ENCODE peak calls at places on chromosomes 13 and 19, in ten cellular contexts. Y is uterus, P is neural progenitor cell, R is tibial artery, S is lower lobe of right lung, E is heart right ventricle, U is ovary, B is SJCRH30, O is PC-3, I is astrocyte. C is an unnamed sample. For H3K9me3, the result is how much of the 10 kb centered on the place peaks cover.

GRCh38 chr13:50140742-50141659 is 125.8 kb downstream of the KCNRG start:
- DNase-seq in Y (no peak), P (peak), R (no peak), S (no peak), E (no peak), U (no peak), B (no peak), O (no peak), I (no peak), C (peak)

GRCh38 chr13:77492982-77493381 is 42.5 kb upstream of the SCEL start:
- DNase-seq in Y (no peak), P (no peak), R (no peak), S (no peak), E (no peak), U (no peak), B (no peak), O (peak), I (peak), C (no peak)

GRCh38 chr19:41302624-41303351 is 7.2 kb upstream of the CCDC97 start:
- DNase-seq in Y (no peak), P (no peak), R (peak), S (no peak), E (no peak), U (no peak), B (no peak), O (no peak), I (no peak), C (no peak)

GRCh38 chr19:54600228-54600627 is 6.8 kb downstream of the LILRA1 start:
- DNase-seq in Y (no peak), P (no peak), R (no peak), S (no peak), E (no peak), U (no peak), B (no peak), O (no peak), I (no peak), C (no peak)

GRCh38 chr19:1862424-1863307 is 713 bp downstream of the KLF16 start:
- DNase-seq in Y (no peak), P (peak), R (no peak), S (no peak), E (no peak), U (peak), B (no peak), O (peak), I (no peak), C (peak)

GRCh38 chr19:53091413-53091812 is 11.8 kb downstream of the ZNF160 start:
- DNase-seq in Y (no peak), P (peak), R (no peak), S (no peak), E (no peak), U (no peak), B (no peak), O (no peak), I (no peak), C (no peak)

GRCh38 chr19:55454787-55455243 is 6.6 kb downstream of the ISOC2 start:
- DNase-seq in Y (no peak), P (peak), R (no peak), S (no peak), E (no peak), U (no peak), B (peak), O (peak), I (no peak), C (peak)

GRCh38 chr19:55113570-55114039 is 3.8 kb downstream of the PPP1R12C start:
- DNase-seq in Y (peak), P (peak), R (peak), S (peak), E (peak), U (peak), B (peak), O (no peak), I (peak), C (no peak)

GRCh38 chr13:28539625-28540286 is 44.8 kb upstream of the FLT1 start:
- DNase-seq in Y (no peak), P (no peak), R (no peak), S (no peak), E (no peak), U (no peak), B (no peak), O (no peak), I (no peak), C (no peak)

GRCh38 chr19:1237754-1238372 is at the start of gene CBARP:
- DNase-seq in Y (peak), P (peak), R (no peak), S (no peak), E (no peak), U (peak), B (no peak), O (peak), I (no peak), C (peak)

GRCh38 chr19:43798546-43799409 is 3.5 kb downstream of the LYPD5 start:
- DNase-seq in Y (no peak), P (peak), R (no peak), S (peak), E (no peak), U (no peak), B (no peak), O (peak), I (no peak), C (peak)

GRCh38 chr13:91805605-91806004 is 407.2 kb downstream of the GPC5 start:
- DNase-seq in Y (no peak), P (no peak), R (no peak), S (no peak), E (no peak), U (no peak), B (no peak), O (peak), I (no peak), C (no peak)

GRCh38 chr19:1253514-1254080 is 5.2 kb downstream of the MIDN start:
- DNase-seq in Y (no peak), P (no peak), R (peak), S (no peak), E (no peak), U (peak), B (no peak), O (peak), I (peak), C (no peak)

GRCh38 chr13:114142137-114142550 is 9.7 kb upstream of the RASA3 start:
- DNase-seq in Y (no peak), P (no peak), R (no peak), S (no peak), E (no peak), U (no peak), B (no peak), O (no peak), I (no peak), C (no peak)

GRCh38 chr19:2428756-2429711 is 1.6 kb upstream of the TIMM13 start:
- DNase-seq in Y (no peak), P (no peak), R (no peak), S (no peak), E (no peak), U (no peak), B (no peak), O (no peak), I (no peak), C (no peak)

GRCh38 chr13:98890186-98890585 is 87.7 kb downstream of the DOCK9 start:
- DNase-seq in Y (peak), P (no peak), R (no peak), S (no peak), E (no peak), U (no peak), B (peak), O (peak), I (peak), C (peak)

GRCh38 chr19:12784871-12785430 is 6.3 kb upstream of the JUNB start:
- DNase-seq in Y (no peak), P (no peak), R (no peak), S (no peak), E (no peak), U (no peak), B (no peak), O (no peak), I (no peak), C (no peak)

GRCh38 chr13:60679928-60680693 is 283.1 kb downstream of the TDRD3 start:
- DNase-seq in Y (no peak), P (no peak), R (no peak), S (no peak), E (no peak), U (no peak), B (no peak), O (no peak), I (no peak), C (no peak)

GRCh38 chr19:6392219-6393073 is 518 bp downstream of the GTF2F1 start:
- DNase-seq in Y (no peak), P (peak), R (no peak), S (no peak), E (no peak), U (no peak), B (no peak), O (no peak), I (no peak), C (no peak)

GRCh38 chr13:29993196-29993595 is 142.8 kb upstream of the UBL3 start:
- DNase-seq in Y (no peak), P (no peak), R (no peak), S (no peak), E (no peak), U (no peak), B (no peak), O (no peak), I (no peak), C (no peak)

GRCh38 chr19:32197896-32198882 is 147.2 kb upstream of the ZNF507 start:
- DNase-seq in Y (no peak), P (no peak), R (no peak), S (no peak), E (no peak), U (no peak), B (no peak), O (no peak), I (no peak), C (no peak)

GRCh38 chr19:44741841-44742352 is 6.6 kb upstream of the BCL3 start:
- DNase-seq in Y (peak), P (peak), R (peak), S (peak), E (peak), U (peak), B (peak), O (peak), I (peak), C (peak)

GRCh38 chr19:1343026-1343425 is 40.7 kb upstream of the NDUFS7 start:
- DNase-seq in Y (no peak), P (no peak), R (no peak), S (no peak), E (no peak), U (no peak), B (no peak), O (no peak), I (no peak), C (no peak)

GRCh38 chr19:55116232-55117062 is 990 bp downstream of the PPP1R12C start:
- DNase-seq in Y (peak), P (peak), R (peak), S (peak), E (peak), U (peak), B (peak), O (peak), I (peak), C (peak)

GRCh38 chr13:35474551-35474950 is 1.9 kb downstream of the MAB21L1 start:
- DNase-seq in Y (no peak), P (peak), R (no peak), S (no peak), E (no peak), U (no peak), B (peak), O (no peak), I (no peak), C (no peak)

GRCh38 chr13:98399756-98400155 is 177.2 kb downstream of the STK24 start:
- DNase-seq in Y (no peak), P (no peak), R (no peak), S (no peak), E (no peak), U (no peak), B (no peak), O (no peak), I (no peak), C (no peak)

GRCh38 chr13:37127706-37128241 is 22.3 kb upstream of the CSNK1A1L start:
- DNase-seq in Y (peak), P (no peak), R (peak), S (no peak), E (peak), U (no peak), B (no peak), O (peak), I (peak), C (peak)

GRCh38 chr19:44848036-44848804 is 2.1 kb downstream of the NECTIN2 start:
- DNase-seq in Y (peak), P (peak), R (peak), S (peak), E (peak), U (peak), B (no peak), O (peak), I (peak), C (no peak)

GRCh38 chr19:12705169-12705568 is 8.7 kb upstream of the FBXW9 start:
- DNase-seq in Y (no peak), P (no peak), R (no peak), S (no peak), E (no peak), U (no peak), B (no peak), O (no peak), I (no peak), C (no peak)

GRCh38 chr13:71015021-71015420 is 852.0 kb downstream of the DACH1 start:
- DNase-seq in Y (no peak), P (no peak), R (no peak), S (no peak), E (no peak), U (no peak), B (no peak), O (no peak), I (no peak), C (no peak)
- H3K4me3 ChIP-seq in Y (no peak), P (no peak), R (no peak), S (no peak), E (no peak), U (no peak), B (no peak), O (no peak), I (no peak), C (no peak)

GRCh38 chr13:101572456-101572855 is 120.0 kb downstream of the ITGBL1 start:
- DNase-seq in Y (no peak), P (no peak), R (no peak), S (no peak), E (no peak), U (no peak), B (no peak), O (no peak), I (no peak), C (no peak)

GRCh38 chr13:101576977-101577376 is 124.5 kb downstream of the ITGBL1 start:
- DNase-seq in Y (no peak), P (no peak), R (no peak), S (no peak), E (no peak), U (no peak), B (peak), O (no peak), I (no peak), C (no peak)

GRCh38 chr13:101576452-101576851 is 124.0 kb downstream of the ITGBL1 start:
- DNase-seq in Y (no peak), P (no peak), R (no peak), S (no peak), E (no peak), U (no peak), B (peak), O (peak), I (peak), C (no peak)

GRCh38 chr13:101579291-101579802 is 126.9 kb downstream of the ITGBL1 start:
- DNase-seq in Y (no peak), P (no peak), R (no peak), S (no peak), E (no peak), U (no peak), B (no peak), O (peak), I (peak), C (no peak)

DNA sequence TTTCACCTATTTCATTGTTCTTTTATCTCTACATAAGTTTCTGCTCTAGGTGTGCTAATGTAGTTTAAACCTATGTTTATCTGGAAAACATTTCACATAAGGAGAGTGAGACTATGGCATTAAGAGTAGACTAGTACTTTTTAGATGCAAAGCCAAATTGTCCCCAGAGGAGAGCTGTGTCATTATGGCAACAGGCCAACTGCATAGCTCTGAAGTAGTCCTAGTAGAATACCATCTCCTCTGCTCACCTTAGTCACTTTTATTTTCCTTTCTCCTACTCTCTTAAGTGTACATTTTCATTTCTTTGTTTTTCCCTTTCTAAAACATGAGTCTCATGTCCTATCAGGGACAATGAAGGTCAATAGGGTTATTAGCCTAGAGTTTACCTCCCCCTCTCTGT is 123.1 kb downstream of the ITGBL1 start:
- DNase-seq in Y (no peak), P (no peak), R (no peak), S (no peak), E (no peak), U (no peak), B (no peak), O (peak), I (no peak), C (no peak)
- H3K9me3 ChIP-seq in Y (under half), P (under half), R (under half), S (under half), E (under half), U (under half), B (under half), O (under half), I (under half), C (under half)

GRCh38 chr19:49340069-49340864 is 5.1 kb downstream of the CD37 start:
- DNase-seq in Y (peak), P (peak), R (peak), S (peak), E (peak), U (peak), B (no peak), O (no peak), I (no peak), C (peak)
- H3K4me3 ChIP-seq in Y (peak), P (no peak), R (peak), S (peak), E (peak), U (peak), B (no peak), O (peak), I (no peak), C (no peak)

GRCh38 chr19:9155591-9155990 is 15.4 kb downstream of the ZNF317 start:
- DNase-seq in Y (no peak), P (no peak), R (no peak), S (no peak), E (no peak), U (no peak), B (no peak), O (no peak), I (no peak), C (no peak)
- H3K9me3 ChIP-seq in Y (under half), P (under half), R (under half), S (under half), E (under half), U (under half), B (under half), O (half or more), I (under half), C (half or more)

DNA sequence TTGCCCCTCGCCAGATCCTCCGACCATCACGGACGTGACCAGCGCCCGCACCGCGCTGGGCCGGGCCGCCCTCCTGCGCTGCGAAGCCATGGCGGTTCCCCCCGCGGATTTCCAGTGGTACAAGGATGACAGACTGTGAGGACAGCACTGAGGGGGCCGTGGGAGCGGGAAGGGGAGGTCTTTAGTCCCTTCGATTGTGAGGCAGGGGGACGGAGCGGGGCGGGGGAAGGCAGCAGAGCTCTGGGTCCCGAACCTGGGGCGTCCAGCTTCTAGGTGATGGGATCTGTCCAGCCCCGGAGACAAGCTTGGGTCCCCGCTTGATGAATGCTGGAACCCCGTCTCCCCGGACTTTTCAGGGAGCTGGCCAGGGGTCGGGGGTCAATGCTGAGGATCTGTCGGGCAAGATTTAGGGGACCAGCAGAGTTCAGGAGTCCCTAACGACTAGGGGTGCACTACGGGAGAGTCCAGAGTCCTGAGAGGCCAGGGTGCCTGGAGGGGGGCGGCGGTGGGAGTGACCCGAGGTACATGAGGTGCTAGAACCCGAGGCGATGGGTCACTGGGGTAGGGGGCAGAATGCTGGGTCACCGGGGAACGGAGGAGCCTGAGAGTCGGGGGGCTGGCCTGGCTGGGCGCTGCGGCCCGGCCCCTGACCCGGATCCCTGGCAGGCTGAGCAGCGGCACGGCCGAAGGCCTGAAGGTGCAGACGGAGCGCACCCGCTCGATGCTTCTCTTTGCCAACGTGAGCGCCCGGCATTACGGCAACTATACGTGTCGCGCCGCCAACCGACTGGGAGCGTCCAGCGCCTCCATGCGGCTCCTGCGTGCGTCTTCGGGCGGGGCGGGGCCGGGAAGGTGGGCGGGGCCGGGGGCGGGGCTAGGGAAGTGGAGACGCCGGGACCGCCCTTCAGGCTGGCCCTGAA is 14.6 kb downstream of the VSIG10L start:
- DNase-seq in Y (no peak), P (peak), R (no peak), S (peak), E (no peak), U (no peak), B (no peak), O (peak), I (no peak), C (peak)
- H3K4me3 ChIP-seq in Y (no peak), P (peak), R (no peak), S (peak), E (peak), U (no peak), B (no peak), O (peak), I (no peak), C (no peak)